ENCODE peak calls at places on chromosome 22, in four cellular contexts. V is sigmoid colon, R is stomach, S is IMR-90. T is an unnamed sample.

GRCh38 chr22:49935561-49935960 is 17.1 kb downstream of the CRELD2 start:
- DNase-seq in V (no peak), R (no peak), S (no peak), T (no peak)

GRCh38 chr22:33909075-33909458 is 11.2 kb downstream of the LARGE1 start:
- DNase-seq in V (peak; percentile 89), R (no peak), S (peak; percentile 84), T (no peak)

GRCh38 chr22:17969732-17970131 is 54.6 kb downstream of the MICAL3 start:
- DNase-seq in V (no peak), R (no peak), S (peak; percentile 99), T (peak; percentile 54)

GRCh38 chr22:28899199-28899853 is 16.0 kb downstream of the ZNRF3 start:
- DNase-seq in V (peak; percentile 46), R (no peak), S (peak; percentile 20), T (peak; percentile 79)

GRCh38 chr22:25358421-25359170 is 139.2 kb downstream of the CRYBB2 start:
- DNase-seq in V (peak; percentile 40), R (no peak), S (no peak), T (peak; percentile 54)

GRCh38 chr22:43346521-43346929 is 3.4 kb upstream of the SCUBE1 start:
- DNase-seq in V (peak; percentile 75), R (peak; percentile 66), S (no peak), T (peak; percentile 87)

GRCh38 chr22:17303840-17304779 is 65.2 kb upstream of the CECR2 start:
- DNase-seq in V (no peak), R (peak; percentile 21), S (no peak), T (peak; percentile 79)

GRCh38 chr22:30855677-30856518 is 112.7 kb downstream of the MORC2 start:
- DNase-seq in V (no peak), R (peak; percentile 7), S (no peak), T (no peak)

GRCh38 chr22:32448980-32449379 is 15.3 kb downstream of the BPIFC start:
- DNase-seq in V (no peak), R (no peak), S (no peak), T (no peak)

GRCh38 chr22:26050079-26050478 is 119.2 kb upstream of the SEZ6L start:
- DNase-seq in V (no peak), R (no peak), S (no peak), T (no peak)

GRCh38 chr22:50470491-50470890 is 4.3 kb downstream of the SBF1 start:
- DNase-seq in V (no peak), R (no peak), S (no peak), T (no peak)

GRCh38 chr22:17352798-17353197 is 16.5 kb upstream of the CECR2 start:
- DNase-seq in V (no peak), R (no peak), S (no peak), T (no peak)

GRCh38 chr22:29702931-29703594 is 16.7 kb upstream of the CABP7 start:
- DNase-seq in V (no peak), R (no peak), S (no peak), T (no peak)

GRCh38 chr22:40533712-40534378 is 102.7 kb downstream of the MRTFA start:
- DNase-seq in V (no peak), R (no peak), S (peak; percentile 74), T (no peak)

GRCh38 chr22:31969789-31970489 is 25.6 kb downstream of the YWHAH start:
- DNase-seq in V (peak; percentile 71), R (peak; percentile 80), S (peak; percentile 66), T (peak; percentile 84)

GRCh38 chr22:24423519-24424000 is 3.8 kb upstream of the ADORA2A start:
- DNase-seq in V (peak; percentile 72), R (peak; percentile 73), S (no peak), T (peak; percentile 95)

GRCh38 chr22:27845603-27846100 is 44.1 kb upstream of the MN1 start:
- DNase-seq in V (peak; percentile 41), R (no peak), S (no peak), T (no peak)

GRCh38 chr22:49182416-49182815 is 645.3 kb downstream of the BRD1 start:
- DNase-seq in V (no peak), R (no peak), S (no peak), T (peak; percentile 69)

GRCh38 chr22:49086181-49086580 is 741.5 kb downstream of the BRD1 start:
- DNase-seq in V (no peak), R (no peak), S (no peak), T (no peak)

GRCh38 chr22:48718818-48719500 is 1108.7 kb downstream of the BRD1 start:
- DNase-seq in V (peak; percentile 64), R (no peak), S (no peak), T (peak; percentile 47)

GRCh38 chr22:49788492-49788891 is 39.2 kb downstream of the BRD1 start:
- DNase-seq in V (peak; percentile 85), R (peak; percentile 44), S (no peak), T (peak; percentile 85)

GRCh38 chr22:32482708-32483107 is 8.1 kb downstream of the FBXO7 start:
- DNase-seq in V (no peak), R (no peak), S (peak; percentile 22), T (no peak)

GRCh38 chr22:30014244-30014643 is 66.0 kb upstream of the HORMAD2 start:
- DNase-seq in V (no peak), R (no peak), S (no peak), T (no peak)

GRCh38 chr22:24434472-24435322 is 7.3 kb downstream of the ADORA2A start:
- DNase-seq in V (peak; percentile 68), R (peak; percentile 51), S (no peak), T (peak; percentile 92)

GRCh38 chr22:29748248-29748893 is 18.4 kb downstream of the ZMAT5 start:
- DNase-seq in V (no peak), R (no peak), S (no peak), T (no peak)

GRCh38 chr22:33883961-33884808 is 36.1 kb downstream of the LARGE1 start:
- DNase-seq in V (no peak), R (no peak), S (no peak), T (peak; percentile 69)

GRCh38 chr22:50016988-50017700 is 4.6 kb upstream of the IL17REL start:
- DNase-seq in V (peak; percentile 50), R (peak; percentile 63), S (no peak), T (peak; percentile 78)

GRCh38 chr22:45200862-45201511 is 37.3 kb downstream of the NUP50 start:
- DNase-seq in V (peak; percentile 53), R (no peak), S (peak; percentile 98), T (peak; percentile 41)

GRCh38 chr22:25645266-25645665 is 80.8 kb downstream of the GRK3 start:
- DNase-seq in V (no peak), R (no peak), S (peak; percentile 49), T (no peak)

GRCh38 chr22:49328630-49329405 is 498.9 kb downstream of the BRD1 start:
- DNase-seq in V (no peak), R (peak; percentile 13), S (no peak), T (peak; percentile 41)

GRCh38 chr22:45064313-45065268 is 54.8 kb upstream of the PHF21B start:
- DNase-seq in V (no peak), R (no peak), S (peak; percentile 87), T (no peak)

GRCh38 chr22:27482414-27482813 is 319.1 kb downstream of the MN1 start:
- DNase-seq in V (no peak), R (no peak), S (no peak), T (no peak)

GRCh38 chr22:24926849-24927579 is 19.5 kb downstream of the LHFPL7 start:
- DNase-seq in V (no peak), R (no peak), S (no peak), T (no peak)

GRCh38 chr22:24433868-24434471 is 6.6 kb downstream of the ADORA2A start:
- DNase-seq in V (peak; percentile 65), R (no peak), S (peak; percentile 73), T (peak; percentile 88)

GRCh38 chr22:49355206-49355920 is 472.3 kb downstream of the BRD1 start:
- DNase-seq in V (no peak), R (peak; percentile 14), S (no peak), T (peak; percentile 53)

GRCh38 chr22:44151661-44152060 is 29.1 kb upstream of the PARVG start:
- DNase-seq in V (no peak), R (no peak), S (peak; percentile 78), T (no peak)

GRCh38 chr22:23673826-23674690 is 16.8 kb upstream of the RGL4 start:
- DNase-seq in V (peak; percentile 49), R (no peak), S (no peak), T (peak; percentile 63)

GRCh38 chr22:24521791-24522245 is 26.7 kb downstream of the UPB1 start:
- DNase-seq in V (no peak), R (peak; percentile 76), S (peak; percentile 60), T (no peak)

GRCh38 chr22:27985323-27986275 is 66.5 kb upstream of the PITPNB start:
- DNase-seq in V (peak; percentile 21), R (peak; percentile 21), S (no peak), T (no peak)

GRCh38 chr22:33851985-33852384 is 68.3 kb downstream of the LARGE1 start:
- DNase-seq in V (no peak), R (peak; percentile 49), S (no peak), T (no peak)

GRCh38 chr22:46574993-46575914 is 37.8 kb upstream of the CELSR1 start:
- DNase-seq in V (peak; percentile 65), R (peak; percentile 74), S (no peak), T (peak; percentile 80)
- TF ChIP-seq POLR2A in V (no peak), R (no peak), S (no peak), T (no peak)

GRCh38 chr22:37426532-37427127 is 649 bp downstream of the ELFN2 start:
- DNase-seq in V (no peak), R (no peak), S (no peak), T (no peak)
- H3K27me3 ChIP-seq in V (peaks cover 88% of the 10 kb centered on the region), R (peaks cover 100% of the 10 kb centered on the region), S (no peaks in the 10 kb centered on the region), T (peaks cover 30% of the 10 kb centered on the region)

GRCh38 chr22:20065896-20066616 is 14.0 kb upstream of the DGCR8 start:
- DNase-seq in V (no peak), R (no peak), S (no peak), T (no peak)

GRCh38 chr22:20062766-20063083 is 17.3 kb upstream of the DGCR8 start:
- DNase-seq in V (no peak), R (no peak), S (peak; percentile 55), T (no peak)

GRCh38 chr22:20064140-20064480 is 15.9 kb upstream of the DGCR8 start:
- DNase-seq in V (no peak), R (no peak), S (no peak), T (no peak)

GRCh38 chr22:20063271-20064139 is 16.5 kb upstream of the DGCR8 start:
- DNase-seq in V (peak; percentile 60), R (no peak), S (no peak), T (no peak)

DNA sequence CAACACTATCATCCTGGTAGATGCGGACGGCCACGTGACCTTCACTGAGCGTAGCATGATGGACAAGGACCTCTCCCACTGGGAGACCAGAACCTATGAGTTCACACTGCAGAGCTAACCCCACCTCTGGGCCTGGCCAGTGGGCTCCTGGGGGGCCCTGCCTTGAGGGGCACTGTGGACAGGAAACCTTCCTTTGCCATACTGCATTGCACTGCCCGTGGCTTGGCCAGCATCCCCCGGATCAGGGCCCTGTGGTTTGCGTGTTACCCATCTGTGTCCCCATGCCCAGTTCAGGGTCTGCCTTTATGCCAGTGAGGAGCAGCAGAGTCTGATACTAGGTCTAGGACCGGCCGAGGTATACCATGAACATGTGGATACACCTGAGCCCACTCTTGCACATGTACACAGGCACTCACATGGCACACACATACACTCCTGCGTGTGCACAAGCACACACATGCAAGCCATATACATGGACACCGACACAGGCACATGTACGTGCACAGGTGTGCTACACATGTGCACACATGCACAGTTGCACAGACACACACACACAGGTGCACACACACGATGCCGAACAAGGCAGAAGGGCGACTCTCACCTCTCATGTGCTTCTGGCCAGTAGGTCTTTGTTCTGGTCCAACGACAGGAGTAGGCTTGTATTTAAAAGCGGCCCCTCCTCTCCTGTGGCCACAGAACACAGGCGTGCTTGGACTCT is 15.3 kb upstream of the DGCR8 start:
- DNase-seq in V (peak; percentile 56), R (no peak), S (no peak), T (no peak)
- TF ChIP-seq POLR2A in V (no peak), R (no peak), S (no peak), T (no peak)

GRCh38 chr22:22523494-22523893 is 3.4 kb upstream of the ZNF280A start:
- DNase-seq in V (no peak), R (no peak), S (no peak), T (no peak)
- H3K27me3 ChIP-seq in V (peaks cover 3% of the 10 kb centered on the region), R (peaks cover 35% of the 10 kb centered on the region), S (peaks cover 5% of the 10 kb centered on the region), T (no peaks in the 10 kb centered on the region)

T was measured in spleen.